ENCODE peak calls at places on chromosomes 6 and 20, in four cellular contexts. One of them, this sample, is unnamed.

GRCh38 chr20:31934968-31935764 is 16.7 kb downstream of the PDRG1 start:
- DNase-seq in BJ: no peak
- DNase-seq in breast epithelium: no peak
- DNase-seq in mucosa of descending colon: no peak
- DNase-seq in this sample: no peak

GRCh38 chr6:28159029-28159607 is 17.4 kb downstream of the ZKSCAN8 start:
- DNase-seq in BJ: no peak
- DNase-seq in breast epithelium: no peak
- DNase-seq in mucosa of descending colon: no peak
- DNase-seq in this sample: no peak

GRCh38 chr20:44993343-44993742 is 27.0 kb downstream of the STK4 start:
- DNase-seq in BJ: no peak
- DNase-seq in breast epithelium: no peak
- DNase-seq in mucosa of descending colon: no peak
- DNase-seq in this sample: no peak

GRCh38 chr6:77972334-77972733 is 319.5 kb downstream of the MEI4 start:
- DNase-seq in BJ: no peak
- DNase-seq in breast epithelium: no peak
- DNase-seq in mucosa of descending colon: no peak
- DNase-seq in this sample: no peak

GRCh38 chr20:32457476-32457986 is 99.4 kb downstream of the ASXL1 start:
- DNase-seq in BJ: no peak
- DNase-seq in breast epithelium: no peak
- DNase-seq in mucosa of descending colon: peak
- DNase-seq in this sample: no peak

GRCh38 chr20:25099580-25099979 is 17.6 kb upstream of the VSX1 start:
- DNase-seq in BJ: no peak
- DNase-seq in breast epithelium: no peak
- DNase-seq in mucosa of descending colon: no peak
- DNase-seq in this sample: no peak

GRCh38 chr6:31572041-31572911 is at the start of gene LTA:
- DNase-seq in BJ: no peak
- DNase-seq in breast epithelium: no peak
- DNase-seq in mucosa of descending colon: peak
- DNase-seq in this sample: no peak

GRCh38 chr6:104613416-104614001 is 246.2 kb downstream of the HACE1 start:
- DNase-seq in BJ: no peak
- DNase-seq in breast epithelium: no peak
- DNase-seq in mucosa of descending colon: no peak
- DNase-seq in this sample: no peak

GRCh38 chr6:13538084-13538483 is 36.3 kb upstream of the SIRT5 start:
- DNase-seq in BJ: no peak
- DNase-seq in breast epithelium: no peak
- DNase-seq in mucosa of descending colon: no peak
- DNase-seq in this sample: peak

GRCh38 chr20:22524393-22525015 is 59.9 kb downstream of the FOXA2 start:
- DNase-seq in BJ: no peak
- DNase-seq in breast epithelium: no peak
- DNase-seq in mucosa of descending colon: no peak
- DNase-seq in this sample: no peak

GRCh38 chr6:108594640-108595039 is 33.9 kb downstream of the FOXO3 start:
- DNase-seq in BJ: no peak
- DNase-seq in breast epithelium: no peak
- DNase-seq in mucosa of descending colon: no peak
- DNase-seq in this sample: no peak

GRCh38 chr20:2773812-2774211 is 26.6 kb downstream of the CPXM1 start:
- DNase-seq in BJ: no peak
- DNase-seq in breast epithelium: no peak
- DNase-seq in mucosa of descending colon: no peak
- DNase-seq in this sample: no peak

GRCh38 chr6:29510746-29511300 is 23.1 kb upstream of the MAS1L start:
- DNase-seq in BJ: no peak
- DNase-seq in breast epithelium: no peak
- DNase-seq in mucosa of descending colon: no peak
- DNase-seq in this sample: no peak

GRCh38 chr20:1383621-1384404 is 9.0 kb downstream of the FKBP1A start:
- DNase-seq in BJ: no peak
- DNase-seq in breast epithelium: no peak
- DNase-seq in mucosa of descending colon: no peak
- DNase-seq in this sample: no peak

DNA sequence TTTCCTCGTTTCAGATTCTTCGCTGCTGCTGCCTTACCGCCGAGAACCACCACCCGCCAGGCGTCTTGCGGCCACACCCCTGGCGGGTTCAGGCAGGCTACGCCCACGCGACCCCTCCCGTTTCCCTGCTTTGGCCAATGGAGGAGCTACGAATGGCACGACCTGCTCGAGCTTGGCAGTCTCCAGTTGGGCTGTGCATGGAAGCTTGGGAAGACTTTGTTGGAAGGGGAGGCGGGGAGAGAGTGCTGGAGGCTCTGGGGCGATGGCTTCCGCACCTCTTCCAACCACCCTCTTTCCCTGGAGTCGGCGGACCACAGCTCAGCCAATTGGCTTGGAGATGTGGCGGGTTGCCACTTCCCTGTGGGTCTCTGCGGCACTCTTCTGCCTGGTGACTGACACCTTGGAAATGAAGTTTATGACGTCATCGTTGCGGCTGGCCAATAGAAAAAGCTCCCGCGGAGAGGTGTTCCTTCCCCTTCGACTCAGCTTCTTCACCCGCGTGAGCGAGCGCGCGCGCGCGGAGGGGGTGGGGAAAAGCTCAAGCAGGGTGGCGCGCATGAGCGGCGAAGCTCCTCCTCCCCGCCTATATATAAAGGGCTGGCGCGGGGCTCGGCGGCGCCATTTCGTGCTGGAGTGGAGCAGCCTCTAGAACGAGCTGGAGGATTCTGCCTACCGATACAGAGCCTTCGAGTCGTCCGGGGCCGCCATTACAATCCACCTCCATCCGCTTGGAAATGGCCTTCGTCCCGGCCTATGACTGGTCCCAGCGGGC is 3.4 kb downstream of the BRD2 start:
- DNase-seq in BJ: peak
- DNase-seq in breast epithelium: peak
- DNase-seq in mucosa of descending colon: peak
- DNase-seq in this sample: peak
- TF ChIP-seq CTCF in BJ: no peak
- TF ChIP-seq CTCF in breast epithelium: no peak
- TF ChIP-seq CTCF in mucosa of descending colon: no peak
- TF ChIP-seq CTCF in this sample: no peak

GRCh38 chr6:111759413-111759835 is 113.8 kb downstream of the FYN start:
- DNase-seq in BJ: no peak
- DNase-seq in breast epithelium: no peak
- DNase-seq in mucosa of descending colon: no peak
- DNase-seq in this sample: no peak
- H3K4me3 ChIP-seq in BJ: no peak
- H3K4me3 ChIP-seq in breast epithelium: no peak
- H3K4me3 ChIP-seq in mucosa of descending colon: no peak
- H3K4me3 ChIP-seq in this sample: no peak

GRCh38 chr6:118894425-118895240 is 681 bp downstream of the ASF1A start:
- DNase-seq in BJ: no peak
- DNase-seq in breast epithelium: peak
- DNase-seq in mucosa of descending colon: peak
- DNase-seq in this sample: no peak
- TF ChIP-seq CTCF in BJ: no peak
- TF ChIP-seq CTCF in breast epithelium: no peak
- TF ChIP-seq CTCF in mucosa of descending colon: no peak
- TF ChIP-seq CTCF in this sample: no peak

DNA sequence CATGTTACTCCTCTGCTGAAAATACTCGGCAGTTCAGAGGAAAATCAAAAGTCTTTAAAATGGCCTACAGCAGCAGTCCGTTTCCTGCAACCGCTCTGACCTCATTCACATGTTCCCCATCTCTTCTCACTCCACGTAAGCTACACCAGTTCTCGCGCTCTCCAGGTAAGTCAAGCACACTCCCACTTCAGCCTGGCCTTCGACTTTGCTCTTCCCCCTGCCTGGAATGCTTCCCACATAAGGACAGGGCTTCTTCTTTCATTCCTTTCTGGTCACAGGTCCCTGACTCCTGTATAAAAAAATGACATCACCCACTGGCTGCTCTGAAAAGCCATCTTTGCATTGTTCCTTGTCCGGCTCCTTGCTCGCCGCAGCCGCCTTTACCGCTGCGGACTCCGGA is 42.7 kb downstream of the MGME1 start:
- DNase-seq in BJ: no peak
- DNase-seq in breast epithelium: no peak
- DNase-seq in mucosa of descending colon: no peak
- DNase-seq in this sample: no peak
- H3K4me3 ChIP-seq in BJ: no peak
- H3K4me3 ChIP-seq in breast epithelium: no peak
- H3K4me3 ChIP-seq in mucosa of descending colon: no peak
- H3K4me3 ChIP-seq in this sample: no peak